ENCODE peak calls at places on chromosomes 16 and 17, in seven cellular contexts. One of them, this sample, is unnamed.

GRCh38 chr17:41651625-41652460 is 27.5 kb upstream of the KRT17 start:
- DNase-seq in transverse colon: peak; percentile 90
- DNase-seq in kidney tubule cell: no peak
- DNase-seq in lower leg skin: no peak
- DNase-seq in HS-27A: no peak
- DNase-seq in cardiac fibroblast: no peak
- DNase-seq in substantia nigra: peak; percentile 11
- DNase-seq in this sample: peak; percentile 91

GRCh38 chr17:58870747-58871146 is 115.1 kb downstream of the PPM1E start:
- DNase-seq in cardiac fibroblast: peak; percentile 10
- DNase-seq in HS-27A: no peak
- DNase-seq in lower leg skin: no peak
- DNase-seq in kidney tubule cell: no peak
- DNase-seq in transverse colon: no peak
- DNase-seq in substantia nigra: no peak
- DNase-seq in this sample: no peak

GRCh38 chr17:13888043-13888442 is 181.3 kb upstream of the COX10 start:
- DNase-seq in lower leg skin: no peak
- DNase-seq in kidney tubule cell: no peak
- DNase-seq in cardiac fibroblast: no peak
- DNase-seq in HS-27A: no peak
- DNase-seq in substantia nigra: no peak
- DNase-seq in transverse colon: peak; percentile 8
- DNase-seq in this sample: no peak

GRCh38 chr17:39757931-39758873 is 20.5 kb downstream of the GRB7 start:
- DNase-seq in kidney tubule cell: no peak
- DNase-seq in HS-27A: no peak
- DNase-seq in cardiac fibroblast: no peak
- DNase-seq in substantia nigra: no peak
- DNase-seq in transverse colon: peak; percentile 26
- DNase-seq in lower leg skin: peak; percentile 80
- DNase-seq in this sample: no peak

GRCh38 chr16:83586036-83586810 is 221.6 kb upstream of the HSBP1 start:
- DNase-seq in HS-27A: no peak
- DNase-seq in cardiac fibroblast: no peak
- DNase-seq in kidney tubule cell: no peak
- DNase-seq in lower leg skin: peak; percentile 57
- DNase-seq in substantia nigra: no peak
- DNase-seq in transverse colon: no peak
- DNase-seq in this sample: no peak

GRCh38 chr16:1175566-1176279 is 22.8 kb downstream of the CACNA1H start:
- DNase-seq in cardiac fibroblast: no peak
- DNase-seq in transverse colon: no peak
- DNase-seq in lower leg skin: no peak
- DNase-seq in HS-27A: no peak
- DNase-seq in kidney tubule cell: no peak
- DNase-seq in substantia nigra: no peak
- DNase-seq in this sample: no peak

GRCh38 chr17:31200287-31200686 is 96.8 kb downstream of the OMG start:
- DNase-seq in cardiac fibroblast: no peak
- DNase-seq in HS-27A: no peak
- DNase-seq in lower leg skin: no peak
- DNase-seq in transverse colon: no peak
- DNase-seq in substantia nigra: no peak
- DNase-seq in kidney tubule cell: no peak
- DNase-seq in this sample: no peak

GRCh38 chr16:49469323-49469670 is 95.7 kb downstream of the C16orf78 start:
- DNase-seq in lower leg skin: no peak
- DNase-seq in kidney tubule cell: no peak
- DNase-seq in HS-27A: no peak
- DNase-seq in substantia nigra: no peak
- DNase-seq in transverse colon: no peak
- DNase-seq in cardiac fibroblast: no peak
- DNase-seq in this sample: no peak

GRCh38 chr17:10115536-10115932 is 82.9 kb downstream of the GAS7 start:
- DNase-seq in kidney tubule cell: no peak
- DNase-seq in cardiac fibroblast: peak; percentile 35
- DNase-seq in lower leg skin: no peak
- DNase-seq in substantia nigra: no peak
- DNase-seq in transverse colon: no peak
- DNase-seq in HS-27A: no peak
- DNase-seq in this sample: no peak

GRCh38 chr17:60862482-60862881 is 184.8 kb downstream of the BCAS3 start:
- DNase-seq in transverse colon: no peak
- DNase-seq in HS-27A: no peak
- DNase-seq in substantia nigra: no peak
- DNase-seq in kidney tubule cell: no peak
- DNase-seq in lower leg skin: no peak
- DNase-seq in cardiac fibroblast: no peak
- DNase-seq in this sample: peak; percentile 10

GRCh38 chr17:43356450-43356849 is 42.3 kb upstream of the ARL4D start:
- DNase-seq in cardiac fibroblast: no peak
- DNase-seq in transverse colon: no peak
- DNase-seq in substantia nigra: no peak
- DNase-seq in HS-27A: no peak
- DNase-seq in lower leg skin: no peak
- DNase-seq in kidney tubule cell: no peak
- DNase-seq in this sample: peak; percentile 22

GRCh38 chr17:27577124-27577761 is 53.7 kb upstream of the LGALS9 start:
- DNase-seq in transverse colon: no peak
- DNase-seq in kidney tubule cell: peak; percentile 65
- DNase-seq in cardiac fibroblast: peak; percentile 54
- DNase-seq in substantia nigra: peak; percentile 31
- DNase-seq in HS-27A: no peak
- DNase-seq in lower leg skin: no peak
- DNase-seq in this sample: peak; percentile 24